ENCODE peak calls at places on chromosomes 6 and 20, in ten cellular contexts. One of them, this sample, is unnamed.

GRCh38 chr20:4073852-4074741 is 58.7 kb upstream of the RNF24 start:
- DNase-seq in mesothelial cell of epicardium: no peak
- DNase-seq in glutamatergic neuron: no peak
- DNase-seq in nephron progenitor cell: no peak
- DNase-seq in fibroblast of the aortic adventitia: no peak
- DNase-seq in mammary epithelial cell: no peak
- DNase-seq in heart right ventricle: no peak
- DNase-seq in neural crest cell: no peak
- DNase-seq in NB4: peak; percentile 16
- DNase-seq in GM12864: no peak
- DNase-seq in this sample: no peak

GRCh38 chr6:35192301-35192860 is 21.4 kb upstream of the SCUBE3 start:
- DNase-seq in mesothelial cell of epicardium: no peak
- DNase-seq in glutamatergic neuron: no peak
- DNase-seq in nephron progenitor cell: no peak
- DNase-seq in fibroblast of the aortic adventitia: no peak
- DNase-seq in mammary epithelial cell: no peak
- DNase-seq in heart right ventricle: no peak
- DNase-seq in neural crest cell: no peak
- DNase-seq in NB4: no peak
- DNase-seq in GM12864: no peak
- DNase-seq in this sample: no peak

GRCh38 chr20:58458342-58459057 is 56.7 kb downstream of the APCDD1L start:
- DNase-seq in mesothelial cell of epicardium: no peak
- DNase-seq in glutamatergic neuron: peak; percentile 71
- DNase-seq in nephron progenitor cell: no peak
- DNase-seq in fibroblast of the aortic adventitia: no peak
- DNase-seq in mammary epithelial cell: peak; percentile 27
- DNase-seq in heart right ventricle: no peak
- DNase-seq in neural crest cell: no peak
- DNase-seq in NB4: peak; percentile 77
- DNase-seq in GM12864: peak; percentile 83
- DNase-seq in this sample: peak; percentile 37

GRCh38 chr6:26120807-26121140 is 33.5 kb downstream of the HFE start:
- DNase-seq in mesothelial cell of epicardium: no peak
- DNase-seq in glutamatergic neuron: no peak
- DNase-seq in nephron progenitor cell: no peak
- DNase-seq in fibroblast of the aortic adventitia: no peak
- DNase-seq in mammary epithelial cell: no peak
- DNase-seq in heart right ventricle: no peak
- DNase-seq in neural crest cell: no peak
- DNase-seq in NB4: no peak
- DNase-seq in GM12864: no peak
- DNase-seq in this sample: no peak

GRCh38 chr6:158853072-158853871 is 34.1 kb upstream of the EZR start:
- DNase-seq in mesothelial cell of epicardium: peak; percentile 75
- DNase-seq in glutamatergic neuron: no peak
- DNase-seq in nephron progenitor cell: peak; percentile 50
- DNase-seq in fibroblast of the aortic adventitia: peak; percentile 77
- DNase-seq in mammary epithelial cell: peak; percentile 100
- DNase-seq in heart right ventricle: no peak
- DNase-seq in neural crest cell: no peak
- DNase-seq in NB4: peak; percentile 90
- DNase-seq in GM12864: peak; percentile 72
- DNase-seq in this sample: peak; percentile 78

GRCh38 chr6:40336986-40337780 is 250.0 kb downstream of the LRFN2 start:
- DNase-seq in mesothelial cell of epicardium: no peak
- DNase-seq in glutamatergic neuron: no peak
- DNase-seq in nephron progenitor cell: no peak
- DNase-seq in fibroblast of the aortic adventitia: no peak
- DNase-seq in mammary epithelial cell: no peak
- DNase-seq in heart right ventricle: no peak
- DNase-seq in neural crest cell: no peak
- DNase-seq in NB4: no peak
- DNase-seq in GM12864: no peak
- DNase-seq in this sample: no peak

GRCh38 chr6:81999270-81999669 is 246.8 kb upstream of the TENT5A start:
- DNase-seq in mesothelial cell of epicardium: no peak
- DNase-seq in glutamatergic neuron: no peak
- DNase-seq in nephron progenitor cell: no peak
- DNase-seq in fibroblast of the aortic adventitia: no peak
- DNase-seq in mammary epithelial cell: no peak
- DNase-seq in heart right ventricle: no peak
- DNase-seq in neural crest cell: no peak
- DNase-seq in NB4: no peak
- DNase-seq in GM12864: no peak
- DNase-seq in this sample: peak; percentile 26

GRCh38 chr20:38084425-38084951 is 50.9 kb downstream of the RPRD1B start:
- DNase-seq in mesothelial cell of epicardium: no peak
- DNase-seq in glutamatergic neuron: no peak
- DNase-seq in nephron progenitor cell: no peak
- DNase-seq in fibroblast of the aortic adventitia: peak; percentile 66
- DNase-seq in mammary epithelial cell: no peak
- DNase-seq in heart right ventricle: no peak
- DNase-seq in neural crest cell: no peak
- DNase-seq in NB4: no peak
- DNase-seq in GM12864: no peak
- DNase-seq in this sample: no peak

GRCh38 chr20:40497781-40498691 is 191.0 kb downstream of the MAFB start:
- DNase-seq in mesothelial cell of epicardium: no peak
- DNase-seq in glutamatergic neuron: no peak
- DNase-seq in nephron progenitor cell: no peak
- DNase-seq in fibroblast of the aortic adventitia: no peak
- DNase-seq in mammary epithelial cell: peak; percentile 66
- DNase-seq in heart right ventricle: peak; percentile 19
- DNase-seq in neural crest cell: no peak
- DNase-seq in NB4: peak; percentile 98
- DNase-seq in GM12864: no peak
- DNase-seq in this sample: peak; percentile 84

GRCh38 chr6:135811172-135811571 is 40.3 kb upstream of the PDE7B start:
- DNase-seq in mesothelial cell of epicardium: no peak
- DNase-seq in glutamatergic neuron: no peak
- DNase-seq in nephron progenitor cell: no peak
- DNase-seq in fibroblast of the aortic adventitia: no peak
- DNase-seq in mammary epithelial cell: no peak
- DNase-seq in heart right ventricle: no peak
- DNase-seq in neural crest cell: no peak
- DNase-seq in NB4: no peak
- DNase-seq in GM12864: no peak
- DNase-seq in this sample: no peak

GRCh38 chr6:167031082-167031709 is 32.0 kb downstream of the CEP43 start:
- DNase-seq in mesothelial cell of epicardium: no peak
- DNase-seq in glutamatergic neuron: no peak
- DNase-seq in nephron progenitor cell: no peak
- DNase-seq in fibroblast of the aortic adventitia: peak; percentile 11
- DNase-seq in mammary epithelial cell: peak; percentile 37
- DNase-seq in heart right ventricle: no peak
- DNase-seq in neural crest cell: no peak
- DNase-seq in NB4: no peak
- DNase-seq in GM12864: no peak
- DNase-seq in this sample: peak; percentile 53

GRCh38 chr6:74735304-74735703 is 470.5 kb downstream of the COL12A1 start:
- DNase-seq in mesothelial cell of epicardium: no peak
- DNase-seq in glutamatergic neuron: no peak
- DNase-seq in nephron progenitor cell: no peak
- DNase-seq in fibroblast of the aortic adventitia: peak; percentile 91
- DNase-seq in mammary epithelial cell: peak; percentile 78
- DNase-seq in heart right ventricle: no peak
- DNase-seq in neural crest cell: no peak
- DNase-seq in NB4: no peak
- DNase-seq in GM12864: no peak
- DNase-seq in this sample: peak; percentile 96

GRCh38 chr20:36579996-36580545 is 6.7 kb downstream of the TGIF2 start:
- DNase-seq in mesothelial cell of epicardium: no peak
- DNase-seq in glutamatergic neuron: no peak
- DNase-seq in nephron progenitor cell: no peak
- DNase-seq in fibroblast of the aortic adventitia: peak; percentile 38
- DNase-seq in mammary epithelial cell: peak; percentile 28
- DNase-seq in heart right ventricle: no peak
- DNase-seq in neural crest cell: no peak
- DNase-seq in NB4: no peak
- DNase-seq in GM12864: no peak
- DNase-seq in this sample: peak; percentile 40

GRCh38 chr6:71043902-71044301 is 87.0 kb upstream of the B3GAT2 start:
- DNase-seq in mesothelial cell of epicardium: no peak
- DNase-seq in glutamatergic neuron: no peak
- DNase-seq in nephron progenitor cell: no peak
- DNase-seq in fibroblast of the aortic adventitia: no peak
- DNase-seq in mammary epithelial cell: peak; percentile 5
- DNase-seq in heart right ventricle: no peak
- DNase-seq in neural crest cell: no peak
- DNase-seq in NB4: peak; percentile 48
- DNase-seq in GM12864: no peak
- DNase-seq in this sample: peak; percentile 17
- TF ChIP-seq CTCF in mesothelial cell of epicardium: no peak
- TF ChIP-seq CTCF in glutamatergic neuron: no peak
- TF ChIP-seq CTCF in nephron progenitor cell: no peak
- TF ChIP-seq CTCF in fibroblast of the aortic adventitia: no peak
- TF ChIP-seq CTCF in mammary epithelial cell: no peak
- TF ChIP-seq CTCF in heart right ventricle: no peak
- TF ChIP-seq CTCF in neural crest cell: no peak
- TF ChIP-seq CTCF in NB4: no peak
- TF ChIP-seq CTCF in GM12864: no peak
- TF ChIP-seq CTCF in this sample: no peak

GRCh38 chr20:54353337-54353736 is 122.1 kb upstream of the DOK5 start:
- DNase-seq in mesothelial cell of epicardium: no peak
- DNase-seq in glutamatergic neuron: no peak
- DNase-seq in nephron progenitor cell: no peak
- DNase-seq in fibroblast of the aortic adventitia: no peak
- DNase-seq in mammary epithelial cell: no peak
- DNase-seq in heart right ventricle: no peak
- DNase-seq in neural crest cell: no peak
- DNase-seq in NB4: no peak
- DNase-seq in GM12864: no peak
- DNase-seq in this sample: no peak
- TF ChIP-seq CTCF in mesothelial cell of epicardium: no peak
- TF ChIP-seq CTCF in glutamatergic neuron: no peak
- TF ChIP-seq CTCF in nephron progenitor cell: no peak
- TF ChIP-seq CTCF in fibroblast of the aortic adventitia: no peak
- TF ChIP-seq CTCF in mammary epithelial cell: no peak
- TF ChIP-seq CTCF in heart right ventricle: no peak
- TF ChIP-seq CTCF in neural crest cell: no peak
- TF ChIP-seq CTCF in NB4: no peak
- TF ChIP-seq CTCF in GM12864: no peak
- TF ChIP-seq CTCF in this sample: no peak

DNA sequence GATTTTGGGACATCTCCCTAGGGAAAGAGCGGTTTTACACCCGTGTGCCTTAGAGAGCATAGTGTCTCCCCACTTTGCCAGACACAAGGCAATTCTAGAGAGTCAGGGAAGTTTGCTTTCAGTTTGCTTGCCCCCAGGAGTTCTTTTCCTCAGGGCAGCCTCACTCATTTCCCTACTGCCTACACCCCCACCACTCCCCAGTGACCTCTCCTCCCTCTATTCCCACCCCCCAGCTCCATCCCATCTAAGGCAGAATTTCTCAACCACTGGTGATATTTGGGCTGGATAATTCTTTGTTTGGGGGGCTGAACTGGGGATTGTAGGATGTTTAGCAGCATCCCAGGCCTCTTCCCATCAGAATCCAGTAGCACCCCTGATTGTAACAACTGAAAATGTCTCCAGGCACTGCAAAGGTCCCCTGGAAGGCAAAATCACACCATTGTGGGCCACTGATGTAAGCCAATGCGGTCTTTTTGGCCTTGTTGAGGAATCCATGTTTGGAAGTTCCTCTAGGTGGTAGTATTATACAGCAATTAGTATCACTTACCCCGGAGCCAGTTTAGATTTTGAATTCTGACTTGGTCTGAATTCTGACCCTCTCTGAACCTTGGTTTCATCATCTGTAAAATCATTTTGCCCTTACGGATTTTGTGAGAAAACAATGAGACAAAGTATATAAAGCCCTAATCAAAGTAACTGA is 1.3 kb downstream of the EPPIN start:
- DNase-seq in mesothelial cell of epicardium: no peak
- DNase-seq in glutamatergic neuron: no peak
- DNase-seq in nephron progenitor cell: no peak
- DNase-seq in fibroblast of the aortic adventitia: peak; percentile 61
- DNase-seq in mammary epithelial cell: peak; percentile 33
- DNase-seq in heart right ventricle: no peak
- DNase-seq in neural crest cell: no peak
- DNase-seq in NB4: peak; percentile 48
- DNase-seq in GM12864: no peak
- DNase-seq in this sample: peak; percentile 58
- TF ChIP-seq CTCF in mesothelial cell of epicardium: no peak
- TF ChIP-seq CTCF in glutamatergic neuron: no peak
- TF ChIP-seq CTCF in nephron progenitor cell: peak; percentile 24
- TF ChIP-seq CTCF in fibroblast of the aortic adventitia: peak; percentile 46
- TF ChIP-seq CTCF in mammary epithelial cell: peak; percentile 46
- TF ChIP-seq CTCF in heart right ventricle: peak; percentile 48
- TF ChIP-seq CTCF in neural crest cell: peak; percentile 67
- TF ChIP-seq CTCF in NB4: no peak
- TF ChIP-seq CTCF in GM12864: peak; percentile 19
- TF ChIP-seq CTCF in this sample: peak; percentile 54

GRCh38 chr20:23541330-23541729 is 27.0 kb downstream of the CST9L start:
- DNase-seq in mesothelial cell of epicardium: no peak
- DNase-seq in glutamatergic neuron: no peak
- DNase-seq in nephron progenitor cell: no peak
- DNase-seq in fibroblast of the aortic adventitia: no peak
- DNase-seq in mammary epithelial cell: peak; percentile 69
- DNase-seq in heart right ventricle: no peak
- DNase-seq in neural crest cell: no peak
- DNase-seq in NB4: peak; percentile 20
- DNase-seq in GM12864: no peak
- DNase-seq in this sample: peak; percentile 0
- TF ChIP-seq CTCF in mesothelial cell of epicardium: no peak
- TF ChIP-seq CTCF in glutamatergic neuron: no peak
- TF ChIP-seq CTCF in nephron progenitor cell: no peak
- TF ChIP-seq CTCF in fibroblast of the aortic adventitia: no peak
- TF ChIP-seq CTCF in mammary epithelial cell: no peak
- TF ChIP-seq CTCF in heart right ventricle: no peak
- TF ChIP-seq CTCF in neural crest cell: no peak
- TF ChIP-seq CTCF in NB4: no peak
- TF ChIP-seq CTCF in GM12864: no peak
- TF ChIP-seq CTCF in this sample: no peak

This sample was measured in fibroblast of mammary gland.